ENCODE peak calls at places on chromosomes 4 and X, in eight cellular contexts. One of them, this sample, is unnamed.

GRCh38 chr4:60944070-60944469 is 256.1 kb upstream of the ADGRL3 start:
- DNase-seq in Calu3: no peak
- DNase-seq in DMS153: peak; percentile 89
- DNase-seq in type B pancreatic cell: no peak
- DNase-seq in stimulated activated CD4-positive, alpha-beta T cell treated with anti-CD3 and anti-CD28 coated beads, Interleukin-4, amount 100 ng/mL, for 24 hours: no peak
- DNase-seq in RKO: no peak
- DNase-seq in stomach: no peak
- DNase-seq in fibroblast of mammary gland: no peak
- DNase-seq in this sample: no peak

GRCh38 chrX:44223150-44223549 is 120.3 kb downstream of the EFHC2 start:
- DNase-seq in type B pancreatic cell: no peak
- DNase-seq in RKO: peak; percentile 8
- DNase-seq in stimulated activated CD4-positive, alpha-beta T cell treated with anti-CD3 and anti-CD28 coated beads, Interleukin-4, amount 100 ng/mL, for 24 hours: no peak
- DNase-seq in Calu3: peak; percentile 61
- DNase-seq in fibroblast of mammary gland: peak; percentile 80
- DNase-seq in DMS153: no peak
- DNase-seq in stomach: peak; percentile 57
- DNase-seq in this sample: peak; percentile 49

GRCh38 chr4:139823746-139824145 is 158.1 kb downstream of the MGST2 start:
- DNase-seq in RKO: no peak
- DNase-seq in stimulated activated CD4-positive, alpha-beta T cell treated with anti-CD3 and anti-CD28 coated beads, Interleukin-4, amount 100 ng/mL, for 24 hours: no peak
- DNase-seq in type B pancreatic cell: no peak
- DNase-seq in fibroblast of mammary gland: no peak
- DNase-seq in DMS153: no peak
- DNase-seq in stomach: no peak
- DNase-seq in Calu3: no peak
- DNase-seq in this sample: no peak

GRCh38 chr4:24471623-24472510 is 112.5 kb downstream of the DHX15 start:
- DNase-seq in stimulated activated CD4-positive, alpha-beta T cell treated with anti-CD3 and anti-CD28 coated beads, Interleukin-4, amount 100 ng/mL, for 24 hours: peak; percentile 4
- DNase-seq in fibroblast of mammary gland: no peak
- DNase-seq in type B pancreatic cell: no peak
- DNase-seq in DMS153: no peak
- DNase-seq in Calu3: peak; percentile 8
- DNase-seq in RKO: peak; percentile 22
- DNase-seq in stomach: no peak
- DNase-seq in this sample: no peak

GRCh38 chrX:43108828-43109227 is 330.9 kb upstream of the PPP1R2C start:
- DNase-seq in type B pancreatic cell: no peak
- DNase-seq in fibroblast of mammary gland: no peak
- DNase-seq in stomach: no peak
- DNase-seq in RKO: no peak
- DNase-seq in stimulated activated CD4-positive, alpha-beta T cell treated with anti-CD3 and anti-CD28 coated beads, Interleukin-4, amount 100 ng/mL, for 24 hours: no peak
- DNase-seq in Calu3: no peak
- DNase-seq in DMS153: no peak
- DNase-seq in this sample: no peak

GRCh38 chr4:114399085-114399484 is 199.5 kb upstream of the UGT8 start:
- DNase-seq in fibroblast of mammary gland: no peak
- DNase-seq in DMS153: no peak
- DNase-seq in stimulated activated CD4-positive, alpha-beta T cell treated with anti-CD3 and anti-CD28 coated beads, Interleukin-4, amount 100 ng/mL, for 24 hours: no peak
- DNase-seq in type B pancreatic cell: no peak
- DNase-seq in stomach: no peak
- DNase-seq in RKO: no peak
- DNase-seq in Calu3: no peak
- DNase-seq in this sample: no peak

GRCh38 chr4:42570221-42570620 is 86.7 kb downstream of the ATP8A1 start:
- DNase-seq in type B pancreatic cell: no peak
- DNase-seq in stimulated activated CD4-positive, alpha-beta T cell treated with anti-CD3 and anti-CD28 coated beads, Interleukin-4, amount 100 ng/mL, for 24 hours: no peak
- DNase-seq in stomach: peak; percentile 94
- DNase-seq in RKO: no peak
- DNase-seq in fibroblast of mammary gland: no peak
- DNase-seq in Calu3: no peak
- DNase-seq in DMS153: no peak
- DNase-seq in this sample: peak; percentile 46

GRCh38 chr4:26484032-26484515 is 6.2 kb downstream of the CCKAR start:
- DNase-seq in Calu3: no peak
- DNase-seq in DMS153: no peak
- DNase-seq in stomach: no peak
- DNase-seq in type B pancreatic cell: no peak
- DNase-seq in stimulated activated CD4-positive, alpha-beta T cell treated with anti-CD3 and anti-CD28 coated beads, Interleukin-4, amount 100 ng/mL, for 24 hours: no peak
- DNase-seq in RKO: no peak
- DNase-seq in fibroblast of mammary gland: no peak
- DNase-seq in this sample: peak; percentile 71

GRCh38 chrX:46865281-46865680 is 28.4 kb downstream of the RP2 start:
- DNase-seq in DMS153: no peak
- DNase-seq in Calu3: no peak
- DNase-seq in stomach: no peak
- DNase-seq in RKO: peak; percentile 18
- DNase-seq in stimulated activated CD4-positive, alpha-beta T cell treated with anti-CD3 and anti-CD28 coated beads, Interleukin-4, amount 100 ng/mL, for 24 hours: no peak
- DNase-seq in type B pancreatic cell: no peak
- DNase-seq in fibroblast of mammary gland: peak; percentile 67
- DNase-seq in this sample: peak; percentile 56

GRCh38 chrX:2502120-2502667 is 1.4 kb upstream of the DHRSX start:
- DNase-seq in stomach: peak; percentile 22
- DNase-seq in Calu3: no peak
- DNase-seq in type B pancreatic cell: no peak
- DNase-seq in DMS153: no peak
- DNase-seq in stimulated activated CD4-positive, alpha-beta T cell treated with anti-CD3 and anti-CD28 coated beads, Interleukin-4, amount 100 ng/mL, for 24 hours: no peak
- DNase-seq in RKO: no peak
- DNase-seq in fibroblast of mammary gland: no peak
- DNase-seq in this sample: no peak

GRCh38 chr4:184812181-184812542 is 13.6 kb downstream of the ACSL1 start:
- DNase-seq in fibroblast of mammary gland: peak; percentile 36
- DNase-seq in stimulated activated CD4-positive, alpha-beta T cell treated with anti-CD3 and anti-CD28 coated beads, Interleukin-4, amount 100 ng/mL, for 24 hours: no peak
- DNase-seq in RKO: no peak
- DNase-seq in type B pancreatic cell: no peak
- DNase-seq in stomach: no peak
- DNase-seq in DMS153: no peak
- DNase-seq in Calu3: no peak
- DNase-seq in this sample: no peak

GRCh38 chr4:6230827-6231662 is 30.7 kb upstream of the JAKMIP1 start:
- DNase-seq in stimulated activated CD4-positive, alpha-beta T cell treated with anti-CD3 and anti-CD28 coated beads, Interleukin-4, amount 100 ng/mL, for 24 hours: no peak
- DNase-seq in stomach: peak; percentile 16
- DNase-seq in Calu3: no peak
- DNase-seq in RKO: no peak
- DNase-seq in fibroblast of mammary gland: no peak
- DNase-seq in type B pancreatic cell: no peak
- DNase-seq in DMS153: no peak
- DNase-seq in this sample: no peak

GRCh38 chr4:115042496-115042895 is 70.9 kb downstream of the NDST4 start:
- DNase-seq in stimulated activated CD4-positive, alpha-beta T cell treated with anti-CD3 and anti-CD28 coated beads, Interleukin-4, amount 100 ng/mL, for 24 hours: no peak
- DNase-seq in RKO: no peak
- DNase-seq in DMS153: no peak
- DNase-seq in stomach: no peak
- DNase-seq in type B pancreatic cell: no peak
- DNase-seq in Calu3: no peak
- DNase-seq in fibroblast of mammary gland: no peak
- DNase-seq in this sample: no peak

GRCh38 chr4:152385551-152385950 is 150.3 kb downstream of the FBXW7 start:
- DNase-seq in Calu3: no peak
- DNase-seq in type B pancreatic cell: no peak
- DNase-seq in RKO: peak; percentile 28
- DNase-seq in stimulated activated CD4-positive, alpha-beta T cell treated with anti-CD3 and anti-CD28 coated beads, Interleukin-4, amount 100 ng/mL, for 24 hours: no peak
- DNase-seq in stomach: no peak
- DNase-seq in fibroblast of mammary gland: peak; percentile 44
- DNase-seq in DMS153: no peak
- DNase-seq in this sample: peak; percentile 44